ENCODE peak calls at places on chromosomes 5 and 9, in eight cellular contexts. One of them, this sample, is unnamed.

GRCh38 chr9:81489048-81489447 is 200.3 kb downstream of the TLE1 start:
- DNase-seq in ascending aorta: no peak
- DNase-seq in neural crest cell: no peak
- DNase-seq in endothelial cell: no peak
- DNase-seq in progenitor cell of endocrine pancreas: no peak
- DNase-seq in tibial artery: no peak
- DNase-seq in AG09309: no peak
- DNase-seq in MCF 10A: no peak
- DNase-seq in this sample: no peak

GRCh38 chr9:83979812-83980394 is at the start of gene HNRNPK:
- DNase-seq in ascending aorta: peak
- DNase-seq in neural crest cell: peak
- DNase-seq in endothelial cell: peak
- DNase-seq in progenitor cell of endocrine pancreas: peak
- DNase-seq in tibial artery: peak
- DNase-seq in AG09309: peak
- DNase-seq in MCF 10A: peak
- DNase-seq in this sample: peak

GRCh38 chr5:7473668-7474215 is 77.8 kb downstream of the ADCY2 start:
- DNase-seq in ascending aorta: no peak
- DNase-seq in neural crest cell: no peak
- DNase-seq in endothelial cell: no peak
- DNase-seq in progenitor cell of endocrine pancreas: no peak
- DNase-seq in tibial artery: no peak
- DNase-seq in AG09309: no peak
- DNase-seq in MCF 10A: no peak
- DNase-seq in this sample: no peak

GRCh38 chr5:68395302-68395701 is 179.7 kb downstream of the PIK3R1 start:
- DNase-seq in ascending aorta: no peak
- DNase-seq in neural crest cell: no peak
- DNase-seq in endothelial cell: no peak
- DNase-seq in progenitor cell of endocrine pancreas: no peak
- DNase-seq in tibial artery: no peak
- DNase-seq in AG09309: no peak
- DNase-seq in MCF 10A: no peak
- DNase-seq in this sample: no peak

GRCh38 chr9:93288341-93288740 is 104.4 kb downstream of the WNK2 start:
- DNase-seq in ascending aorta: no peak
- DNase-seq in neural crest cell: no peak
- DNase-seq in endothelial cell: no peak
- DNase-seq in progenitor cell of endocrine pancreas: no peak
- DNase-seq in tibial artery: no peak
- DNase-seq in AG09309: no peak
- DNase-seq in MCF 10A: no peak
- DNase-seq in this sample: peak

GRCh38 chr5:5633579-5633978 is 211.1 kb downstream of the ICE1 start:
- DNase-seq in ascending aorta: no peak
- DNase-seq in neural crest cell: no peak
- DNase-seq in endothelial cell: no peak
- DNase-seq in progenitor cell of endocrine pancreas: no peak
- DNase-seq in tibial artery: no peak
- DNase-seq in AG09309: no peak
- DNase-seq in MCF 10A: no peak
- DNase-seq in this sample: no peak

GRCh38 chr5:1385395-1386273 is 40.7 kb upstream of the CLPTM1L start:
- DNase-seq in ascending aorta: peak
- DNase-seq in neural crest cell: peak
- DNase-seq in endothelial cell: peak
- DNase-seq in progenitor cell of endocrine pancreas: peak
- DNase-seq in tibial artery: peak
- DNase-seq in AG09309: no peak
- DNase-seq in MCF 10A: peak
- DNase-seq in this sample: peak

GRCh38 chr5:33588654-33589372 is 148.0 kb downstream of the TARS1 start:
- DNase-seq in ascending aorta: no peak
- DNase-seq in neural crest cell: peak
- DNase-seq in endothelial cell: peak
- DNase-seq in progenitor cell of endocrine pancreas: peak
- DNase-seq in tibial artery: no peak
- DNase-seq in AG09309: no peak
- DNase-seq in MCF 10A: peak
- DNase-seq in this sample: peak

GRCh38 chr5:93305984-93306383 is 275.0 kb downstream of the NR2F1-AS1 start:
- DNase-seq in ascending aorta: no peak
- DNase-seq in neural crest cell: no peak
- DNase-seq in endothelial cell: peak
- DNase-seq in progenitor cell of endocrine pancreas: no peak
- DNase-seq in tibial artery: no peak
- DNase-seq in AG09309: no peak
- DNase-seq in MCF 10A: no peak
- DNase-seq in this sample: no peak

GRCh38 chr5:81850494-81850893 is 99.6 kb upstream of the SSBP2 start:
- DNase-seq in ascending aorta: no peak
- DNase-seq in neural crest cell: no peak
- DNase-seq in endothelial cell: no peak
- DNase-seq in progenitor cell of endocrine pancreas: no peak
- DNase-seq in tibial artery: peak
- DNase-seq in AG09309: peak
- DNase-seq in MCF 10A: no peak
- DNase-seq in this sample: no peak

GRCh38 chr5:51598026-51598425 is 214.8 kb downstream of the ISL1 start:
- DNase-seq in ascending aorta: no peak
- DNase-seq in neural crest cell: no peak
- DNase-seq in endothelial cell: no peak
- DNase-seq in progenitor cell of endocrine pancreas: no peak
- DNase-seq in tibial artery: no peak
- DNase-seq in AG09309: no peak
- DNase-seq in MCF 10A: peak
- DNase-seq in this sample: no peak

GRCh38 chr5:141234109-141234508 is 11.0 kb downstream of the PCDHB14 start:
- DNase-seq in ascending aorta: no peak
- DNase-seq in neural crest cell: no peak
- DNase-seq in endothelial cell: no peak
- DNase-seq in progenitor cell of endocrine pancreas: no peak
- DNase-seq in tibial artery: no peak
- DNase-seq in AG09309: no peak
- DNase-seq in MCF 10A: no peak
- DNase-seq in this sample: no peak

GRCh38 chr9:91182429-91182828 is 179.3 kb downstream of the AUH start:
- DNase-seq in ascending aorta: no peak
- DNase-seq in neural crest cell: no peak
- DNase-seq in endothelial cell: no peak
- DNase-seq in progenitor cell of endocrine pancreas: no peak
- DNase-seq in tibial artery: no peak
- DNase-seq in AG09309: no peak
- DNase-seq in MCF 10A: peak
- DNase-seq in this sample: no peak

GRCh38 chr9:16100596-16101091 is 547.8 kb downstream of the CCDC171 start:
- DNase-seq in ascending aorta: no peak
- DNase-seq in neural crest cell: peak
- DNase-seq in endothelial cell: no peak
- DNase-seq in progenitor cell of endocrine pancreas: peak
- DNase-seq in tibial artery: peak
- DNase-seq in AG09309: no peak
- DNase-seq in MCF 10A: no peak
- DNase-seq in this sample: no peak

GRCh38 chr9:108844856-108845255 is 10.9 kb downstream of the ACTL7B start:
- DNase-seq in ascending aorta: no peak
- DNase-seq in neural crest cell: no peak
- DNase-seq in endothelial cell: no peak
- DNase-seq in progenitor cell of endocrine pancreas: no peak
- DNase-seq in tibial artery: no peak
- DNase-seq in AG09309: no peak
- DNase-seq in MCF 10A: no peak
- DNase-seq in this sample: no peak

GRCh38 chr5:74141053-74141452 is 499.5 kb downstream of the ENC1 start:
- DNase-seq in ascending aorta: no peak
- DNase-seq in neural crest cell: no peak
- DNase-seq in endothelial cell: no peak
- DNase-seq in progenitor cell of endocrine pancreas: no peak
- DNase-seq in tibial artery: no peak
- DNase-seq in AG09309: no peak
- DNase-seq in MCF 10A: peak
- DNase-seq in this sample: no peak

GRCh38 chr5:146952168-146952567 is 73.6 kb upstream of the PPP2R2B start:
- DNase-seq in ascending aorta: no peak
- DNase-seq in neural crest cell: no peak
- DNase-seq in endothelial cell: no peak
- DNase-seq in progenitor cell of endocrine pancreas: no peak
- DNase-seq in tibial artery: no peak
- DNase-seq in AG09309: no peak
- DNase-seq in MCF 10A: no peak
- DNase-seq in this sample: no peak

GRCh38 chr5:146944764-146945710 is 66.5 kb upstream of the PPP2R2B start:
- DNase-seq in ascending aorta: no peak
- DNase-seq in neural crest cell: no peak
- DNase-seq in endothelial cell: no peak
- DNase-seq in progenitor cell of endocrine pancreas: no peak
- DNase-seq in tibial artery: no peak
- DNase-seq in AG09309: no peak
- DNase-seq in MCF 10A: no peak
- DNase-seq in this sample: no peak

GRCh38 chr5:146945722-146946121 is 67.2 kb upstream of the PPP2R2B start:
- DNase-seq in ascending aorta: no peak
- DNase-seq in neural crest cell: no peak
- DNase-seq in endothelial cell: no peak
- DNase-seq in progenitor cell of endocrine pancreas: no peak
- DNase-seq in tibial artery: no peak
- DNase-seq in AG09309: no peak
- DNase-seq in MCF 10A: no peak
- DNase-seq in this sample: no peak

GRCh38 chr5:146948666-146949065 is 70.1 kb upstream of the PPP2R2B start:
- DNase-seq in ascending aorta: no peak
- DNase-seq in neural crest cell: no peak
- DNase-seq in endothelial cell: no peak
- DNase-seq in progenitor cell of endocrine pancreas: no peak
- DNase-seq in tibial artery: no peak
- DNase-seq in AG09309: no peak
- DNase-seq in MCF 10A: no peak
- DNase-seq in this sample: no peak

GRCh38 chr5:146947181-146947941 is 68.8 kb upstream of the PPP2R2B start:
- DNase-seq in ascending aorta: no peak
- DNase-seq in neural crest cell: peak
- DNase-seq in endothelial cell: peak
- DNase-seq in progenitor cell of endocrine pancreas: no peak
- DNase-seq in tibial artery: no peak
- DNase-seq in AG09309: no peak
- DNase-seq in MCF 10A: peak
- DNase-seq in this sample: no peak
- TF ChIP-seq CTCF in ascending aorta: no peak
- TF ChIP-seq CTCF in neural crest cell: peak
- TF ChIP-seq CTCF in endothelial cell: peak
- TF ChIP-seq CTCF in progenitor cell of endocrine pancreas: peak
- TF ChIP-seq CTCF in tibial artery: no peak
- TF ChIP-seq CTCF in AG09309: peak
- TF ChIP-seq CTCF in MCF 10A: peak
- TF ChIP-seq CTCF in this sample: no peak

GRCh38 chr5:60295423-60295822 is 401.9 kb upstream of the PDE4D start:
- DNase-seq in ascending aorta: no peak
- DNase-seq in neural crest cell: peak
- DNase-seq in endothelial cell: peak
- DNase-seq in progenitor cell of endocrine pancreas: no peak
- DNase-seq in tibial artery: no peak
- DNase-seq in AG09309: no peak
- DNase-seq in MCF 10A: peak
- DNase-seq in this sample: peak
- TF ChIP-seq CTCF in ascending aorta: no peak
- TF ChIP-seq CTCF in neural crest cell: peak
- TF ChIP-seq CTCF in endothelial cell: peak
- TF ChIP-seq CTCF in progenitor cell of endocrine pancreas: peak
- TF ChIP-seq CTCF in tibial artery: peak
- TF ChIP-seq CTCF in AG09309: peak
- TF ChIP-seq CTCF in MCF 10A: peak
- TF ChIP-seq CTCF in this sample: peak

DNA sequence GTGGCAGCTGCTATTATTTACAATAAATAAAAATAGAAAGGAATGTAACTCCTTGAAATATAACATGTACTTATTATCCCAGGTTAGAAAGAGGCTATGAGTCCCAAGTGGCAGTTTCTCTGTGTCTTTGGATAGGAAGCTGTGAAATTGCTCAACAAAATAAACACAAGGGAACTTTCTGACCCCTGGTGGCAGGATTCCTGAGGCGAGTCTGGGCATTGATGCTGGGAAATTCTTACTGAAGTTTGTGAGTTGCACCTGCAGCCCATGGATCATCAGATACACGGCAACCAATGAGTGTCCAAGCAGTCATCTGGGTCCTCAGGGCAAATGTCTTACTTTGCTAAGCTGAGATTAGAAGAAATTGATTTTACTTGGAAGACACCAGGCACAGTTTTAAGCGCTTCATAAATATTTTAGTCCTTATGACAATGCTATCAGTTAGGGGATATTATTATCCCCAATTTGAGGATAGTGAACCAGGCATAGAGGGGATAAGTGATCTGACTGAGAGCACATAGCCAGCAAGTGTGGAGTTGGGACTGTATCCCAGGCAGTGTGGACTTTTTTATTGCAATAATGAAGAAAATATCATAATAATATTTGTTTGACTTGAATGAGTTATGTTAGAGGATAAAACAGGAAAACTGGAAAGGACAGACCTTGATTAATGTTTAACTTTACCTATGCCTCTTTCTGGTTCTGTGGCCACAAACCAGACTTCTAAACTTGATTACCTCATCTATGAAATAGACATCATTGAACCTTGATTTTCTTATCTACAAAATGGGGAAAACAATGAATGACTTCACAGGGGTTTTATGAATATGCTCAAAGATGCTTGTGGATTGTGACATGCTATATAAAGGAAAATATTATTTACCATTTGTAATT is 265.5 kb upstream of the ADAMTSL1 start:
- DNase-seq in ascending aorta: no peak
- DNase-seq in neural crest cell: peak
- DNase-seq in endothelial cell: peak
- DNase-seq in progenitor cell of endocrine pancreas: peak
- DNase-seq in tibial artery: no peak
- DNase-seq in AG09309: no peak
- DNase-seq in MCF 10A: peak
- DNase-seq in this sample: no peak
- TF ChIP-seq CTCF in ascending aorta: peak
- TF ChIP-seq CTCF in neural crest cell: peak
- TF ChIP-seq CTCF in endothelial cell: peak
- TF ChIP-seq CTCF in progenitor cell of endocrine pancreas: peak
- TF ChIP-seq CTCF in tibial artery: peak
- TF ChIP-seq CTCF in AG09309: peak
- TF ChIP-seq CTCF in MCF 10A: peak
- TF ChIP-seq CTCF in this sample: no peak

GRCh38 chr9:131801811-131802210 is 61.9 kb upstream of the RAPGEF1 start:
- DNase-seq in ascending aorta: no peak
- DNase-seq in neural crest cell: peak
- DNase-seq in endothelial cell: peak
- DNase-seq in progenitor cell of endocrine pancreas: no peak
- DNase-seq in tibial artery: no peak
- DNase-seq in AG09309: no peak
- DNase-seq in MCF 10A: no peak
- DNase-seq in this sample: no peak
- TF ChIP-seq CTCF in ascending aorta: no peak
- TF ChIP-seq CTCF in neural crest cell: no peak
- TF ChIP-seq CTCF in endothelial cell: no peak
- TF ChIP-seq CTCF in progenitor cell of endocrine pancreas: peak
- TF ChIP-seq CTCF in tibial artery: no peak
- TF ChIP-seq CTCF in AG09309: no peak
- TF ChIP-seq CTCF in MCF 10A: no peak
- TF ChIP-seq CTCF in this sample: no peak

GRCh38 chr5:179870403-179870903 is 11.8 kb upstream of the MRNIP start:
- DNase-seq in ascending aorta: no peak
- DNase-seq in neural crest cell: no peak
- DNase-seq in endothelial cell: peak
- DNase-seq in progenitor cell of endocrine pancreas: no peak
- DNase-seq in tibial artery: no peak
- DNase-seq in AG09309: no peak
- DNase-seq in MCF 10A: peak
- DNase-seq in this sample: no peak
- TF ChIP-seq CTCF in ascending aorta: no peak
- TF ChIP-seq CTCF in neural crest cell: peak
- TF ChIP-seq CTCF in endothelial cell: peak
- TF ChIP-seq CTCF in progenitor cell of endocrine pancreas: peak
- TF ChIP-seq CTCF in tibial artery: no peak
- TF ChIP-seq CTCF in AG09309: no peak
- TF ChIP-seq CTCF in MCF 10A: peak
- TF ChIP-seq CTCF in this sample: no peak